ENCODE peak calls at places on chromosomes 11 and 22, in nine cellular contexts. H, I, E, L, V, P, M, X and S are unnamed samples.

GRCh38 chr22:43720718-43721117 is 91.4 kb downstream of the EFCAB6 start:
- DNase-seq in H (no peak), E (no peak), P (no peak), M (no peak), V (no peak), I (no peak), X (no peak), L (no peak), S (no peak)

GRCh38 chr11:30314625-30315024 is 8.3 kb upstream of the ARL14EP start:
- DNase-seq in E (no peak), M (no peak), X (no peak), L (no peak), I (no peak), V (no peak), H (no peak), P (peak; percentile 16), S (no peak)

GRCh38 chr11:70404244-70404643 is 5.9 kb downstream of the CTTN start:
- DNase-seq in I (no peak), X (no peak), H (peak; percentile 36), E (no peak), V (no peak), L (no peak), P (no peak), M (no peak), S (no peak)

GRCh38 chr11:132992838-132993680 is 539.2 kb downstream of the OPCML start:
- DNase-seq in M (no peak), L (no peak), P (peak; percentile 27), V (peak; percentile 0), X (no peak), H (no peak), E (no peak), I (peak; percentile 18), S (no peak)

GRCh38 chr22:49751318-49751967 is 76.2 kb downstream of the BRD1 start:
- DNase-seq in V (no peak), E (no peak), I (no peak), H (no peak), P (no peak), X (no peak), L (no peak), M (no peak), S (no peak)

GRCh38 chr22:22872722-22873708 is 14.6 kb upstream of the IGLL5 start:
- DNase-seq in H (no peak), E (no peak), M (no peak), X (no peak), I (no peak), L (no peak), P (no peak), V (no peak), S (no peak)

GRCh38 chr11:33863418-33864172 is 28.3 kb downstream of the LMO2 start:
- DNase-seq in H (no peak), P (no peak), M (no peak), L (no peak), E (no peak), V (no peak), I (no peak), X (no peak), S (no peak)

GRCh38 chr11:18093946-18094345 is 11.9 kb downstream of the SAAL1 start:
- DNase-seq in V (no peak), E (no peak), X (no peak), H (peak; percentile 16), M (no peak), I (no peak), P (no peak), L (no peak), S (no peak)

GRCh38 chr11:70577948-70578347 is 179.6 kb downstream of the CTTN start:
- DNase-seq in M (no peak), P (no peak), L (no peak), V (no peak), H (no peak), E (no peak), X (no peak), I (peak; percentile 40), S (no peak)

GRCh38 chr11:8338138-8338537 is 74.5 kb upstream of the LMO1 start:
- DNase-seq in V (no peak), P (peak; percentile 65), I (peak; percentile 35), E (peak; percentile 21), X (peak; percentile 77), M (no peak), L (peak; percentile 61), H (peak; percentile 55), S (no peak)

GRCh38 chr11:12785901-12786300 is 111.7 kb downstream of the TEAD1 start:
- DNase-seq in V (no peak), M (no peak), E (no peak), I (no peak), X (no peak), L (no peak), P (no peak), H (no peak), S (no peak)